ENCODE peak calls at places on chromosome 11, in five cellular contexts. A is iris pigment epithelial cell, U is anterior cingulate cortex, R is MM.1S, O is T-helper 1 cell. Y is an unnamed sample.

GRCh38 chr11:19013181-19013857 is 47.2 kb downstream of the MRGPRX2 start:
- DNase-seq in A (no peak), U (no peak), R (no peak), O (no peak), Y (no peak)

GRCh38 chr11:19673924-19674390 is 38.7 kb upstream of the NAV2 start:
- DNase-seq in A (no peak), U (peak; percentile 69), R (no peak), O (no peak), Y (no peak)

GRCh38 chr11:57792060-57792541 is 30.5 kb downstream of the CTNND1 start:
- DNase-seq in A (peak; percentile 76), U (no peak), R (no peak), O (peak; percentile 75), Y (no peak)

GRCh38 chr11:70353900-70354568 is 44.3 kb upstream of the CTTN start:
- DNase-seq in A (no peak), U (no peak), R (no peak), O (no peak), Y (no peak)

GRCh38 chr11:117851852-117852251 is 24.6 kb downstream of the FXYD6 start:
- DNase-seq in A (no peak), U (no peak), R (no peak), O (no peak), Y (no peak)

GRCh38 chr11:123188508-123189165 is 6.4 kb downstream of the CLMP start:
- DNase-seq in A (peak; percentile 80), U (no peak), R (no peak), O (no peak), Y (no peak)

GRCh38 chr11:74017631-74018030 is 8.7 kb upstream of the UCP3 start:
- DNase-seq in A (no peak), U (no peak), R (no peak), O (no peak), Y (no peak)

GRCh38 chr11:46294365-46295309 is 17.2 kb downstream of the CREB3L1 start:
- DNase-seq in A (peak; percentile 92), U (no peak), R (no peak), O (no peak), Y (no peak)

GRCh38 chr11:59523541-59523940 is 12.2 kb downstream of the OR4D9 start:
- DNase-seq in A (no peak), U (no peak), R (no peak), O (no peak), Y (no peak)

Y was measured in endothelial cell.